ENCODE peak calls at places on chromosome 22, in six cellular contexts. S, M, R, T, X and C are unnamed samples.

GRCh38 chr22:50282361-50283144 is 12.4 kb upstream of the MAPK11 start:
- DNase-seq in S (no peak), M (no peak), R (no peak), T (no peak), X (no peak), C (no peak)

GRCh38 chr22:20463324-20464095 is 25.9 kb upstream of the SCARF2 start:
- DNase-seq in S (no peak), M (no peak), R (no peak), T (no peak), X (no peak), C (no peak)

GRCh38 chr22:25777870-25778269 is 35.9 kb downstream of the MYO18B start:
- DNase-seq in S (no peak), M (peak; percentile 45), R (no peak), T (no peak), X (peak; percentile 18), C (no peak)

GRCh38 chr22:49158741-49159564 is 668.7 kb downstream of the BRD1 start:
- DNase-seq in S (no peak), M (no peak), R (no peak), T (no peak), X (no peak), C (no peak)

GRCh38 chr22:19174106-19175025 is 4.2 kb downstream of the SLC25A1 start:
- DNase-seq in S (no peak), M (peak; percentile 26), R (no peak), T (peak; percentile 41), X (no peak), C (peak; percentile 25)

GRCh38 chr22:17612057-17612456 is 16.5 kb downstream of the ATP6V1E1 start:
- DNase-seq in S (no peak), M (no peak), R (no peak), T (no peak), X (no peak), C (no peak)

GRCh38 chr22:31143537-31143936 is 3.2 kb upstream of the PLA2G3 start:
- DNase-seq in S (no peak), M (no peak), R (no peak), T (no peak), X (no peak), C (no peak)

GRCh38 chr22:41334215-41334614 is 32.9 kb downstream of the ZC3H7B start:
- DNase-seq in S (no peak), M (no peak), R (no peak), T (no peak), X (no peak), C (no peak)

GRCh38 chr22:32177221-32177765 is 18.2 kb upstream of the C22orf42 start:
- DNase-seq in S (no peak), M (peak; percentile 6), R (no peak), T (no peak), X (no peak), C (no peak)

GRCh38 chr22:29587938-29588699 is 7.2 kb upstream of the NIPSNAP1 start:
- DNase-seq in S (peak; percentile 24), M (no peak), R (no peak), T (peak; percentile 63), X (no peak), C (peak; percentile 76)

GRCh38 chr22:21567456-21568206 is at the start of gene UBE2L3:
- DNase-seq in S (peak; percentile 73), M (peak; percentile 92), R (peak; percentile 100), T (no peak), X (no peak), C (no peak)

GRCh38 chr22:30210235-30210831 is 36.2 kb downstream of the LIF start:
- DNase-seq in S (no peak), M (peak; percentile 29), R (no peak), T (no peak), X (no peak), C (no peak)

GRCh38 chr22:40965936-40966557 is 14.9 kb downstream of the RBX1 start:
- DNase-seq in S (no peak), M (no peak), R (no peak), T (no peak), X (no peak), C (no peak)

GRCh38 chr22:27292542-27293298 is 508.8 kb downstream of the MN1 start:
- DNase-seq in S (no peak), M (peak; percentile 46), R (no peak), T (no peak), X (no peak), C (no peak)

GRCh38 chr22:35560824-35561223 is 20.2 kb downstream of the RASD2 start:
- DNase-seq in S (no peak), M (no peak), R (no peak), T (no peak), X (no peak), C (no peak)

GRCh38 chr22:31680764-31681624 is 19.0 kb upstream of the PISD start:
- DNase-seq in S (no peak), M (no peak), R (no peak), T (no peak), X (no peak), C (no peak)

GRCh38 chr22:19783531-19784395 is 23.2 kb downstream of the TBX1 start:
- DNase-seq in S (no peak), M (no peak), R (no peak), T (no peak), X (no peak), C (no peak)

GRCh38 chr22:41285820-41286638 is at the start of gene RANGAP1:
- DNase-seq in S (peak; percentile 96), M (peak; percentile 100), R (peak; percentile 88), T (peak; percentile 86), X (peak; percentile 94), C (peak; percentile 86)

GRCh38 chr22:35220221-35220620 is 37.1 kb upstream of the HMGXB4 start:
- DNase-seq in S (no peak), M (no peak), R (no peak), T (no peak), X (no peak), C (no peak)

GRCh38 chr22:43530864-43531201 is 119.0 kb downstream of the MPPED1 start:
- DNase-seq in S (no peak), M (no peak), R (no peak), T (no peak), X (no peak), C (no peak)

GRCh38 chr22:43253839-43254238 is 66.9 kb upstream of the TTLL12 start:
- DNase-seq in S (no peak), M (no peak), R (no peak), T (no peak), X (no peak), C (no peak)

DNA sequence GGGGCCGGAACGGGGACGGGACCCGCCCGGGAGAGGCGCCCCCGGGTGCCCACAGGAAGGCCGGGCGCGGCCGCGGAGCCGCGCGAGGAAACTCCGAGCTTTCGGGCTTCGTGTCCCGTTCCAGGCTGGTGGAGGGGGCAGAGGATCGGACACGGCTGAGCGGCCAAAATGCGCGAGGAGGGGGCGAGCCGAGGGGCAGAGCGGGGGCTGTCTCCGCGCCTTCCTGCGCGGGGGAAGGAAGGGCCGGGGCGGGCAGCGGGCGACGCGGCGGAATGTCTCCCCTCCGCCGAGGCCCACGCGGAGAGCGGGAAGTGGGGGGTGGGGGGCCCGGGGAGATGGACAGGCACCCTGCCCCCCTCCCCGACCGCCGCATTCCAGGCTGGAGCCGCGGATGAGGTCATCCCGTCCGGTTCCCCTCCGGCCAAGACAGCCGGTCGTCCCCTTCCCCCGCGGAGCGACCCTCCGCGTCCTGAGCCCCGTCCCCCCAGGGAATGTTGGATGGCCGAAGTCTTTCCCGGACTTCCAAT is 465 bp downstream of the CDC42EP1 start:
- DNase-seq in S (no peak), M (peak; percentile 59), R (peak; percentile 60), T (no peak), X (no peak), C (no peak)
- H3K4me3 ChIP-seq in S (peak overlapping the region; percentile 61), M (peak overlapping the region; percentile 59), R (peak overlapping the region; percentile 83), T (peak overlapping the region; percentile 82), X (peak overlapping the region; percentile 77), C (peak overlapping the region; percentile 80)

GRCh38 chr22:45907378-45907777 is 69.6 kb downstream of the WNT7B start:
- DNase-seq in S (no peak), M (no peak), R (no peak), T (no peak), X (no peak), C (no peak)
- H3K4me3 ChIP-seq in S (no peak overlapping the region), M (no peak overlapping the region), R (no peak overlapping the region), T (no peak overlapping the region), X (no peak overlapping the region), C (no peak overlapping the region)

GRCh38 chr22:23106906-23107367 is 34.9 kb downstream of the RSPH14 start:
- DNase-seq in S (no peak), M (no peak), R (peak; percentile 63), T (no peak), X (no peak), C (no peak)

GRCh38 chr22:23107487-23108323 is 34.1 kb downstream of the RSPH14 start:
- DNase-seq in S (no peak), M (no peak), R (peak; percentile 63), T (no peak), X (no peak), C (no peak)

GRCh38 chr22:23109079-23109347 is 32.8 kb downstream of the RSPH14 start:
- DNase-seq in S (no peak), M (no peak), R (no peak), T (no peak), X (no peak), C (no peak)

GRCh38 chr22:23109441-23109978 is 32.3 kb downstream of the RSPH14 start:
- DNase-seq in S (no peak), M (no peak), R (no peak), T (no peak), X (no peak), C (no peak)

DNA sequence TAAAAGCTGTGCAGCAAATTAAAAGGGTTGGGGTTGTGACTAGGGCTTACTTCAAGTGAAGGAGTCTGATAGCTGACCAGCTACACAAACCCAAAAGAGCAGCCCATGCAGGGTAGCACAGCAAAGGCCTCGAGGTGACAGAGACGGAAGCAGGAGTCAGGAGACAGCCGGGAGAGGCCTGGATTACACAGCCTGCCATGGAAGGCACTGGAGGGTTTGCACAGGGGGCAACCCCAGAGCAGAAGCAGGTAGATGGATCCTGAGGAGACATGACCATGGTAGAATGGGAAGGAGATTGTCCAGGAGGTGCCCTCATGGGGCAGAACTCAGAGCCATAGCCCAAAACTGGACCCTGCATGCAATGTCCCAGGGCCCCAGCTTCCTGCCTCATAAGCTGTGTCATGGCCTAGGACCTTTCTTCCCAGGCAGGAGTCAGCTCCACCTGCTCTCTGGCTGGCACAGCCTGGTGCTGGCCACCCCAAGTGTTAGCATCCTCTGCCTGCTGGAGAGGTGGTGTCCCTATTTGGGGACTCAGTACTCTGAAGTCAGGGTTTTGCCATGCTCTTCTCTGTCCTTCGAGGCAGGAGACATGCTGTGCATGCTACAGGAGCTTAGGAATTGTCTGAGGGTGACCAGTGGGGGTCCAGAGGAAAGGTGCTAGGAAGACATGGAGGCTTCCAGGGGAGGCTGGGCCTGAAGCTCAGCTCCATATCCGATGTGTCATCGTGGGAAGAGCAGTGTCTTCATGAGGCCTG is 33.3 kb downstream of the RSPH14 start:
- DNase-seq in S (no peak), M (no peak), R (peak; percentile 57), T (no peak), X (no peak), C (no peak)
- H3K4me3 ChIP-seq in S (no peak overlapping the region), M (no peak overlapping the region), R (no peak overlapping the region), T (no peak overlapping the region), X (no peak overlapping the region), C (no peak overlapping the region)

GRCh38 chr22:46883547-46883946 is 121.1 kb downstream of the TBC1D22A start:
- DNase-seq in S (no peak), M (no peak), R (no peak), T (no peak), X (no peak), C (no peak)
- H3K4me3 ChIP-seq in S (no peak overlapping the region), M (no peak overlapping the region), R (no peak overlapping the region), T (no peak overlapping the region), X (no peak overlapping the region), C (no peak overlapping the region)

GRCh38 chr22:38840129-38840528 is 3.7 kb downstream of the NPTXR start:
- DNase-seq in S (no peak), M (no peak), R (no peak), T (no peak), X (no peak), C (no peak)
- H3K4me3 ChIP-seq in S (no peak overlapping the region), M (no peak overlapping the region), R (no peak overlapping the region), T (no peak overlapping the region), X (no peak overlapping the region), C (no peak overlapping the region)

GRCh38 chr22:33537059-33537458 is 383.2 kb downstream of the LARGE1 start:
- DNase-seq in S (no peak), M (no peak), R (no peak), T (no peak), X (no peak), C (no peak)
- H3K4me3 ChIP-seq in S (no peak overlapping the region), M (no peak overlapping the region), R (no peak overlapping the region), T (no peak overlapping the region), X (no peak overlapping the region), C (no peak overlapping the region)